ENCODE peak calls at places on chromosomes 12 and 14, in seven cellular contexts. Y is putamen; R is T-helper 1 cell; D is gastrocnemius medialis; V is stimulated activated CD8-positive, alpha-beta memory T cell treated with anti-CD3 and anti-CD28 coated beads, Interleukin-15, amount 100 ng/mL, for 24 hours; E is HuH-7; T is frontal cortex. W is an unnamed sample.

GRCh38 chr12:40099423-40099853 is 6.4 kb downstream of the SLC2A13 start:
- DNase-seq in Y (no peak), R (no peak), D (no peak), V (no peak), E (peak), T (no peak), W (no peak)

GRCh38 chr12:40164034-40164433 is 58.2 kb upstream of the SLC2A13 start:
- DNase-seq in Y (no peak), R (no peak), D (no peak), V (no peak), E (no peak), T (no peak), W (no peak)

GRCh38 chr12:2411586-2412304 is 359.0 kb downstream of the CACNA1C start:
- DNase-seq in Y (no peak), R (no peak), D (no peak), V (no peak), E (no peak), T (no peak), W (peak)

GRCh38 chr12:119229837-119230236 is 51.1 kb downstream of the HSPB8 start:
- DNase-seq in Y (peak), R (no peak), D (peak), V (no peak), E (peak), T (peak), W (peak)

GRCh38 chr12:69688496-69689427 is 10.3 kb downstream of the BEST3 start:
- DNase-seq in Y (no peak), R (no peak), D (peak), V (no peak), E (no peak), T (peak), W (peak)

GRCh38 chr12:129067482-129067881 is 214.2 kb downstream of the GLT1D1 start:
- DNase-seq in Y (no peak), R (no peak), D (no peak), V (no peak), E (no peak), T (no peak), W (peak)

GRCh38 chr12:22477894-22478287 is 66.5 kb downstream of the C2CD5 start:
- DNase-seq in Y (no peak), R (no peak), D (no peak), V (no peak), E (no peak), T (no peak), W (no peak)

GRCh38 chr12:69553626-69554248 is 31.5 kb upstream of the CCT2 start:
- DNase-seq in Y (peak), R (no peak), D (no peak), V (no peak), E (peak), T (peak), W (no peak)

GRCh38 chr12:2211119-2211518 is 158.3 kb downstream of the CACNA1C start:
- DNase-seq in Y (no peak), R (no peak), D (no peak), V (no peak), E (no peak), T (no peak), W (no peak)

GRCh38 chr12:49716546-49716945 is 9.3 kb upstream of the FMNL3 start:
- DNase-seq in Y (no peak), R (no peak), D (no peak), V (no peak), E (no peak), T (no peak), W (no peak)

GRCh38 chr14:52072266-52072780 is 3.5 kb upstream of the NID2 start:
- DNase-seq in Y (no peak), R (no peak), D (no peak), V (no peak), E (no peak), T (no peak), W (no peak)

GRCh38 chr12:105018761-105019160 is 32.6 kb downstream of the NOPCHAP1 start:
- DNase-seq in Y (no peak), R (no peak), D (no peak), V (no peak), E (no peak), T (no peak), W (no peak)

GRCh38 chr14:71021347-71022014 is 114.2 kb downstream of the PCNX1 start:
- DNase-seq in Y (no peak), R (no peak), D (no peak), V (no peak), E (no peak), T (no peak), W (no peak)

GRCh38 chr14:53126705-53127104 is 26.4 kb downstream of the DDHD1 start:
- DNase-seq in Y (no peak), R (no peak), D (no peak), V (no peak), E (no peak), T (no peak), W (no peak)

GRCh38 chr14:91511014-91511466 is 930 bp upstream of the PPP4R3A start:
- DNase-seq in Y (no peak), R (no peak), D (no peak), V (no peak), E (no peak), T (no peak), W (no peak)

GRCh38 chr14:67411820-67412421 is at the start of gene PLEK2:
- DNase-seq in Y (no peak), R (peak), D (no peak), V (no peak), E (no peak), T (no peak), W (no peak)

GRCh38 chr12:56775638-56776037 is 12.5 kb downstream of the HSD17B6 start:
- DNase-seq in Y (no peak), R (no peak), D (no peak), V (no peak), E (no peak), T (no peak), W (no peak)

GRCh38 chr12:97748298-97748697 is 285.7 kb downstream of the RMST start:
- DNase-seq in Y (no peak), R (no peak), D (no peak), V (no peak), E (no peak), T (no peak), W (no peak)

GRCh38 chr12:127675936-127676335 is 591.0 kb upstream of the TMEM132C start:
- DNase-seq in Y (no peak), R (no peak), D (no peak), V (no peak), E (no peak), T (no peak), W (no peak)

GRCh38 chr14:86221000-86221399 is 691.1 kb downstream of the FLRT2 start:
- DNase-seq in Y (no peak), R (no peak), D (no peak), V (no peak), E (peak), T (no peak), W (peak)

GRCh38 chr12:2168808-2169207 is 116.0 kb downstream of the CACNA1C start:
- DNase-seq in Y (no peak), R (no peak), D (no peak), V (no peak), E (peak), T (no peak), W (no peak)

GRCh38 chr12:113464852-113465719 is 6.6 kb downstream of the LHX5 start:
- DNase-seq in Y (no peak), R (no peak), D (no peak), V (no peak), E (no peak), T (no peak), W (peak)

GRCh38 chr12:110421159-110421661 is 17.7 kb upstream of the ANAPC7 start:
- DNase-seq in Y (no peak), R (no peak), D (no peak), V (no peak), E (no peak), T (no peak), W (no peak)

GRCh38 chr12:45483571-45483970 is 245.9 kb upstream of the ARID2 start:
- DNase-seq in Y (no peak), R (no peak), D (peak), V (no peak), E (no peak), T (no peak), W (no peak)

GRCh38 chr14:65783576-65783975 is 371.0 kb downstream of the FUT8 start:
- DNase-seq in Y (no peak), R (no peak), D (no peak), V (no peak), E (no peak), T (no peak), W (peak)

GRCh38 chr12:2877047-2877958 is at the start of the genes FOXM1 and RHNO1:
- DNase-seq in Y (peak), R (peak), D (peak), V (peak), E (peak), T (peak), W (peak)

GRCh38 chr12:123961585-123961984 is 11.0 kb downstream of the CCDC92 start:
- DNase-seq in Y (no peak), R (no peak), D (no peak), V (no peak), E (no peak), T (no peak), W (no peak)

GRCh38 chr12:43131304-43131703 is 420.7 kb downstream of the ADAMTS20 start:
- DNase-seq in Y (no peak), R (no peak), D (no peak), V (no peak), E (no peak), T (no peak), W (peak)

GRCh38 chr14:38139926-38140325 is 67.8 kb upstream of the SSTR1 start:
- DNase-seq in Y (no peak), R (no peak), D (no peak), V (no peak), E (no peak), T (no peak), W (no peak)

GRCh38 chr12:11580125-11580751 is 69.2 kb upstream of the ETV6 start:
- DNase-seq in Y (peak), R (no peak), D (no peak), V (no peak), E (no peak), T (no peak), W (no peak)

GRCh38 chr12:105502426-105502930 is 172.0 kb downstream of the C12orf75 start:
- DNase-seq in Y (no peak), R (no peak), D (no peak), V (no peak), E (no peak), T (no peak), W (peak)

GRCh38 chr14:23435540-23436326 is at the start of gene MYH7:
- DNase-seq in Y (no peak), R (no peak), D (no peak), V (no peak), E (no peak), T (no peak), W (peak)

GRCh38 chr12:49624919-49625577 is 1.7 kb downstream of the PRPF40B start:
- DNase-seq in Y (no peak), R (no peak), D (no peak), V (no peak), E (no peak), T (no peak), W (peak)

GRCh38 chr14:52073251-52073650 is 4.4 kb upstream of the NID2 start:
- DNase-seq in Y (no peak), R (no peak), D (no peak), V (no peak), E (no peak), T (no peak), W (no peak)

W was measured in endodermal cell.